ENCODE peak calls at places on chromosomes 5 and 9, in six cellular contexts. One of them, this sample, is unnamed.

GRCh38 chr5:167463939-167464338 is 827.5 kb upstream of the WWC1 start:
- DNase-seq in Peyer's patch: no peak
- DNase-seq in uterus: no peak
- DNase-seq in esophagus squamous epithelium: no peak
- DNase-seq in GM23248: no peak
- DNase-seq in body of pancreas: no peak
- DNase-seq in this sample: no peak

GRCh38 chr5:94223231-94223630 is 395.2 kb downstream of the KIAA0825 start:
- DNase-seq in Peyer's patch: no peak
- DNase-seq in uterus: no peak
- DNase-seq in esophagus squamous epithelium: no peak
- DNase-seq in GM23248: no peak
- DNase-seq in body of pancreas: no peak
- DNase-seq in this sample: no peak

GRCh38 chr5:142508630-142509425 is 177.1 kb downstream of the FGF1 start:
- DNase-seq in Peyer's patch: no peak
- DNase-seq in uterus: no peak
- DNase-seq in esophagus squamous epithelium: no peak
- DNase-seq in GM23248: no peak
- DNase-seq in body of pancreas: no peak
- DNase-seq in this sample: no peak

GRCh38 chr5:132883261-132883834 is 9.9 kb downstream of the LEAP2 start:
- DNase-seq in Peyer's patch: peak; percentile 79
- DNase-seq in uterus: peak; percentile 45
- DNase-seq in esophagus squamous epithelium: no peak
- DNase-seq in GM23248: peak; percentile 89
- DNase-seq in body of pancreas: peak; percentile 57
- DNase-seq in this sample: no peak

GRCh38 chr9:75265525-75265972 is 177.2 kb downstream of the OSTF1 start:
- DNase-seq in Peyer's patch: peak; percentile 78
- DNase-seq in uterus: peak; percentile 19
- DNase-seq in esophagus squamous epithelium: no peak
- DNase-seq in GM23248: peak; percentile 60
- DNase-seq in body of pancreas: peak; percentile 50
- DNase-seq in this sample: no peak

GRCh38 chr5:69006030-69006429 is 87.8 kb upstream of the SLC30A5 start:
- DNase-seq in Peyer's patch: no peak
- DNase-seq in uterus: no peak
- DNase-seq in esophagus squamous epithelium: no peak
- DNase-seq in GM23248: no peak
- DNase-seq in body of pancreas: no peak
- DNase-seq in this sample: no peak

GRCh38 chr5:89342106-89342876 is 459.3 kb upstream of the MEF2C start:
- DNase-seq in Peyer's patch: no peak
- DNase-seq in uterus: no peak
- DNase-seq in esophagus squamous epithelium: no peak
- DNase-seq in GM23248: peak; percentile 94
- DNase-seq in body of pancreas: no peak
- DNase-seq in this sample: no peak

GRCh38 chr5:33973271-33973670 is 11.2 kb downstream of the SLC45A2 start:
- DNase-seq in Peyer's patch: no peak
- DNase-seq in uterus: no peak
- DNase-seq in esophagus squamous epithelium: no peak
- DNase-seq in GM23248: no peak
- DNase-seq in body of pancreas: no peak
- DNase-seq in this sample: no peak

GRCh38 chr5:27252911-27253310 is 214.5 kb upstream of the CDH9 start:
- DNase-seq in Peyer's patch: no peak
- DNase-seq in uterus: no peak
- DNase-seq in esophagus squamous epithelium: no peak
- DNase-seq in GM23248: no peak
- DNase-seq in body of pancreas: no peak
- DNase-seq in this sample: no peak

GRCh38 chr5:61613679-61614078 is 281.6 kb downstream of the ZSWIM6 start:
- DNase-seq in Peyer's patch: no peak
- DNase-seq in uterus: no peak
- DNase-seq in esophagus squamous epithelium: no peak
- DNase-seq in GM23248: no peak
- DNase-seq in body of pancreas: no peak
- DNase-seq in this sample: no peak

GRCh38 chr9:34603610-34604231 is 8.2 kb downstream of the RPP25L start:
- DNase-seq in Peyer's patch: peak; percentile 94
- DNase-seq in uterus: peak; percentile 81
- DNase-seq in esophagus squamous epithelium: no peak
- DNase-seq in GM23248: peak; percentile 68
- DNase-seq in body of pancreas: peak; percentile 83
- DNase-seq in this sample: peak; percentile 49

GRCh38 chr5:149005077-149005892 is 57.6 kb downstream of the SH3TC2 start:
- DNase-seq in Peyer's patch: no peak
- DNase-seq in uterus: no peak
- DNase-seq in esophagus squamous epithelium: no peak
- DNase-seq in GM23248: peak; percentile 68
- DNase-seq in body of pancreas: no peak
- DNase-seq in this sample: no peak

GRCh38 chr5:10695055-10695649 is 65.9 kb downstream of the DAP start:
- DNase-seq in Peyer's patch: peak; percentile 85
- DNase-seq in uterus: peak; percentile 68
- DNase-seq in esophagus squamous epithelium: no peak
- DNase-seq in GM23248: peak; percentile 90
- DNase-seq in body of pancreas: peak; percentile 83
- DNase-seq in this sample: no peak

GRCh38 chr9:131732061-131732526 is 7.8 kb downstream of the RAPGEF1 start:
- DNase-seq in Peyer's patch: peak; percentile 58
- DNase-seq in uterus: no peak
- DNase-seq in esophagus squamous epithelium: no peak
- DNase-seq in GM23248: peak; percentile 96
- DNase-seq in body of pancreas: no peak
- DNase-seq in this sample: no peak

GRCh38 chr5:69092969-69093368 is 845 bp upstream of the SLC30A5 start:
- DNase-seq in Peyer's patch: no peak
- DNase-seq in uterus: no peak
- DNase-seq in esophagus squamous epithelium: no peak
- DNase-seq in GM23248: no peak
- DNase-seq in body of pancreas: no peak
- DNase-seq in this sample: no peak

GRCh38 chr5:130762031-130762430 is 403.0 kb downstream of the HINT1 start:
- DNase-seq in Peyer's patch: no peak
- DNase-seq in uterus: no peak
- DNase-seq in esophagus squamous epithelium: no peak
- DNase-seq in GM23248: peak; percentile 0
- DNase-seq in body of pancreas: no peak
- DNase-seq in this sample: no peak

GRCh38 chr9:131769361-131769760 is 29.5 kb upstream of the RAPGEF1 start:
- DNase-seq in Peyer's patch: no peak
- DNase-seq in uterus: no peak
- DNase-seq in esophagus squamous epithelium: no peak
- DNase-seq in GM23248: peak; percentile 23
- DNase-seq in body of pancreas: no peak
- DNase-seq in this sample: no peak

GRCh38 chr9:12775373-12775962 is 648 bp downstream of the LURAP1L start:
- DNase-seq in Peyer's patch: peak; percentile 48
- DNase-seq in uterus: no peak
- DNase-seq in esophagus squamous epithelium: no peak
- DNase-seq in GM23248: peak; percentile 52
- DNase-seq in body of pancreas: peak; percentile 20
- DNase-seq in this sample: no peak

GRCh38 chr5:131974622-131974955 is 29.1 kb upstream of the MEIKIN start:
- DNase-seq in Peyer's patch: no peak
- DNase-seq in uterus: no peak
- DNase-seq in esophagus squamous epithelium: no peak
- DNase-seq in GM23248: no peak
- DNase-seq in body of pancreas: no peak
- DNase-seq in this sample: no peak

GRCh38 chr9:116060631-116061030 is 93.0 kb upstream of the PAPPA start:
- DNase-seq in Peyer's patch: no peak
- DNase-seq in uterus: no peak
- DNase-seq in esophagus squamous epithelium: no peak
- DNase-seq in GM23248: no peak
- DNase-seq in body of pancreas: no peak
- DNase-seq in this sample: no peak

GRCh38 chr9:116057371-116057770 is 96.2 kb upstream of the PAPPA start:
- DNase-seq in Peyer's patch: no peak
- DNase-seq in uterus: no peak
- DNase-seq in esophagus squamous epithelium: no peak
- DNase-seq in GM23248: no peak
- DNase-seq in body of pancreas: no peak
- DNase-seq in this sample: no peak

GRCh38 chr9:116059466-116059865 is 94.1 kb upstream of the PAPPA start:
- DNase-seq in Peyer's patch: no peak
- DNase-seq in uterus: no peak
- DNase-seq in esophagus squamous epithelium: no peak
- DNase-seq in GM23248: peak; percentile 35
- DNase-seq in body of pancreas: no peak
- DNase-seq in this sample: no peak

GRCh38 chr9:116055536-116055935 is 98.1 kb upstream of the PAPPA start:
- DNase-seq in Peyer's patch: no peak
- DNase-seq in uterus: no peak
- DNase-seq in esophagus squamous epithelium: no peak
- DNase-seq in GM23248: peak; percentile 16
- DNase-seq in body of pancreas: no peak
- DNase-seq in this sample: no peak

GRCh38 chr9:116058421-116058820 is 95.2 kb upstream of the PAPPA start:
- DNase-seq in Peyer's patch: no peak
- DNase-seq in uterus: no peak
- DNase-seq in esophagus squamous epithelium: no peak
- DNase-seq in GM23248: no peak
- DNase-seq in body of pancreas: no peak
- DNase-seq in this sample: no peak
- H3K27ac ChIP-seq in Peyer's patch: no peak overlapping the region
- H3K27ac ChIP-seq in uterus: no peak overlapping the region
- H3K27ac ChIP-seq in esophagus squamous epithelium: no peak overlapping the region
- H3K27ac ChIP-seq in GM23248: no peak overlapping the region
- H3K27ac ChIP-seq in body of pancreas: no peak overlapping the region
- H3K27ac ChIP-seq in this sample: no peak overlapping the region

GRCh38 chr5:39167973-39168345 is 51.4 kb downstream of the FYB1 start:
- DNase-seq in Peyer's patch: no peak
- DNase-seq in uterus: no peak
- DNase-seq in esophagus squamous epithelium: no peak
- DNase-seq in GM23248: no peak
- DNase-seq in body of pancreas: no peak
- DNase-seq in this sample: no peak
- H3K4me1 ChIP-seq in Peyer's patch: no peaks in the 10 kb centered on the region
- H3K4me1 ChIP-seq in uterus: no peaks in the 10 kb centered on the region
- H3K4me1 ChIP-seq in esophagus squamous epithelium: no peaks in the 10 kb centered on the region
- H3K4me1 ChIP-seq in GM23248: peaks cover 44% of the 10 kb centered on the region
- H3K4me1 ChIP-seq in body of pancreas: no peaks in the 10 kb centered on the region
- H3K4me1 ChIP-seq in this sample: no peaks in the 10 kb centered on the region

GRCh38 chr5:134430001-134430569 is 18.4 kb upstream of the CDKN2AIPNL start:
- DNase-seq in Peyer's patch: no peak
- DNase-seq in uterus: no peak
- DNase-seq in esophagus squamous epithelium: no peak
- DNase-seq in GM23248: no peak
- DNase-seq in body of pancreas: no peak
- DNase-seq in this sample: no peak
- H3K27ac ChIP-seq in Peyer's patch: no peak overlapping the region
- H3K27ac ChIP-seq in uterus: no peak overlapping the region
- H3K27ac ChIP-seq in esophagus squamous epithelium: no peak overlapping the region
- H3K27ac ChIP-seq in GM23248: no peak overlapping the region
- H3K27ac ChIP-seq in body of pancreas: no peak overlapping the region
- H3K27ac ChIP-seq in this sample: no peak overlapping the region

DNA sequence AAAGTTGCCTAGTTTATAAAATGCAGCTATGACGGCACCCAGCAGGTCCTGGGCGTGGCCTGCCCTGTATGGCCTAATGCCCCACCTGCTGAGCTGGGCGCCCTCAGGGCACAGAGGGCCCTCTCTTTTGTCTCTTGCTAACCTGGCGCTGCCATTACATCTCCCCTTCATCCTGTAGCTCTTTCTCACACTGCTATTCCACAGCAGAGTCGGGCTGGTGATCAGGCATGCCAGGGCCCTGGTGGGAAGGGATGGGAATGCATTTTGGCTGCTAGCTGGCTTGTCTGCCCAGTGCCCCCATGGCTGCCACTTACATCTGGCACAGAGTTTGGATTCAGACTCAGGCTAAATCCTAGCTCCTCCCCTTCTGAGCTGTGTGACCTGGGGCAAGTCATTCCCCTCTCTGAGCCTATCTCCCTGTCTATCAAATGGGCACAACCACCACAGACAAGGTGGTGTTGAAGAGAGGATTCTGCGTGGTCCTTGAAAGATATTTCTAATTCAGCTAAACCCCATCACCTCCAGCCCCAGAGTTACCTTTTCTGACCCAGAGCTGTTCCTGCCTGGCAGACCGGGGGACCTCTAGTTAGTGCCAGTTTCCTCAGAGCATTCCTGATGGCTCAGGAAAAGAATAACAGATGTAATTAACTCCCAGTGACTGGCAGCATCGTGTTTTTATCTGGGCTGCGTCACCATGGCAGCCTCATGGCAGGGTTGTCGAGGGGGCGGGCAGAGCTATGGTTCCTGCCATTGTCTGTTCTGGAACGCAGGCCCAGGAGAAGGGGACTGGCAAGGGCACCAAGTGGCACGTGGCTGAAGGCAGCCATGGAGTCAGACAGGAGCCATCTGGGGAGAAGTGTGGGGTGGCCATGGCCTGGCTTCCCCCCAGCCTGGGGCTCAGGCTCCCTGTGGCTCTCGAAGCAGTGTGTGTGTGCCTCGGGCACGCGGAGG is 6.3 kb downstream of the PRR7 start:
- DNase-seq in Peyer's patch: no peak
- DNase-seq in uterus: no peak
- DNase-seq in esophagus squamous epithelium: no peak
- DNase-seq in GM23248: peak; percentile 26
- DNase-seq in body of pancreas: no peak
- DNase-seq in this sample: no peak
- H3K4me1 ChIP-seq in Peyer's patch: peaks cover 3% of the 10 kb centered on the region
- H3K4me1 ChIP-seq in uterus: peaks cover 23% of the 10 kb centered on the region
- H3K4me1 ChIP-seq in esophagus squamous epithelium: peaks cover 42% of the 10 kb centered on the region
- H3K4me1 ChIP-seq in GM23248: peaks cover 10% of the 10 kb centered on the region
- H3K4me1 ChIP-seq in body of pancreas: peaks cover 27% of the 10 kb centered on the region
- H3K4me1 ChIP-seq in this sample: peaks cover 45% of the 10 kb centered on the region

GRCh38 chr5:151076616-151077015 is 4.2 kb downstream of the TNIP1 start:
- DNase-seq in Peyer's patch: no peak
- DNase-seq in uterus: no peak
- DNase-seq in esophagus squamous epithelium: no peak
- DNase-seq in GM23248: no peak
- DNase-seq in body of pancreas: no peak
- DNase-seq in this sample: no peak
- H3K27ac ChIP-seq in Peyer's patch: peak overlapping the region; percentile 85
- H3K27ac ChIP-seq in uterus: no peak overlapping the region
- H3K27ac ChIP-seq in esophagus squamous epithelium: peak overlapping the region; percentile 23
- H3K27ac ChIP-seq in GM23248: peak overlapping the region; percentile 87
- H3K27ac ChIP-seq in body of pancreas: no peak overlapping the region
- H3K27ac ChIP-seq in this sample: no peak overlapping the region

DNA sequence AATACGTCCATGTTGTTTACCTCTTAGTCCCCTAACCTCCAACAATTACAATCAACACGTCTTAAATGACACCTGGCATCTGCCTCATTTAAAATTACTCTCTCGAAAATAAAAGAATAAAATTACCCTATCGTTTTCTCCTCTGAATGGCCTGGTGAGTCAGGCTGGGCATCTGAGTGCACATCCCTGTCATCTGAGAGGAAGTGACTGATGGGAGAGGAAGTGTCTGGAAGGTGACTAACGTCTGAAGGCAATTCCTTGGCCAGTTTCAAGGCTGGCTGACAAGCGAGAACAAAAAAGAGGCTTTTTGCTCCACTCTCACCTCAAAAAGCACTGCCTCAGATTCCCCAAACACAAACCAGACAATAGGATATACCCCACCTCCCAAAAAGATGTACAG is 57.7 kb downstream of the MAPKAP1 start:
- DNase-seq in Peyer's patch: no peak
- DNase-seq in uterus: no peak
- DNase-seq in esophagus squamous epithelium: no peak
- DNase-seq in GM23248: peak; percentile 97
- DNase-seq in body of pancreas: no peak
- DNase-seq in this sample: no peak
- H3K4me1 ChIP-seq in Peyer's patch: no peaks in the 10 kb centered on the region
- H3K4me1 ChIP-seq in uterus: no peaks in the 10 kb centered on the region
- H3K4me1 ChIP-seq in esophagus squamous epithelium: peaks cover 6% of the 10 kb centered on the region
- H3K4me1 ChIP-seq in GM23248: peaks cover 57% of the 10 kb centered on the region
- H3K4me1 ChIP-seq in body of pancreas: peaks cover 10% of the 10 kb centered on the region
- H3K4me1 ChIP-seq in this sample: no peaks in the 10 kb centered on the region

This sample was measured in thoracic aorta.